ENCODE peak calls at places on chromosomes 16 and 17, in eight cellular contexts. Y, T, C, E, L, W, N and B are unnamed samples.

GRCh38 chr16:1357906-1358566 is 6.3 kb downstream of the GNPTG start:
- DNase-seq in Y (peak), C (no peak), E (no peak), W (peak), T (no peak), L (no peak), N (no peak), B (no peak)

GRCh38 chr16:14400285-14400977 is 229.6 kb downstream of the PARN start:
- DNase-seq in T (no peak), C (no peak), W (no peak), N (no peak), L (no peak), Y (no peak), E (no peak), B (no peak)

GRCh38 chr16:84943620-84944019 is 67.7 kb downstream of the ZDHHC7 start:
- DNase-seq in T (no peak), N (no peak), C (no peak), L (no peak), W (no peak), E (no peak), Y (no peak), B (no peak)

GRCh38 chr17:17722081-17722905 is 41.0 kb downstream of the RAI1 start:
- DNase-seq in L (no peak), W (peak), E (peak), C (no peak), T (no peak), N (no peak), Y (no peak), B (no peak)

GRCh38 chr17:79545251-79546005 is 65.4 kb downstream of the RBFOX3 start:
- DNase-seq in N (no peak), L (no peak), T (no peak), W (no peak), E (no peak), Y (no peak), C (no peak), B (no peak)

GRCh38 chr16:31416371-31416770 is 11.8 kb downstream of the COX6A2 start:
- DNase-seq in W (no peak), E (no peak), T (no peak), L (no peak), C (no peak), N (no peak), Y (no peak), B (no peak)

GRCh38 chr17:78993241-78993956 is 13.7 kb upstream of the LGALS3BP start:
- DNase-seq in L (no peak), E (peak), N (peak), C (peak), W (peak), T (peak), Y (no peak), B (peak)

GRCh38 chr17:30812218-30813177 is 12.0 kb downstream of the CRLF3 start:
- DNase-seq in W (peak), N (no peak), C (no peak), E (no peak), L (no peak), T (peak), Y (no peak), B (no peak)

GRCh38 chr17:2837147-2837561 is 40.9 kb downstream of the RAP1GAP2 start:
- DNase-seq in T (no peak), E (no peak), N (no peak), L (no peak), Y (no peak), W (no peak), C (no peak), B (no peak)

GRCh38 chr16:30660424-30661251 is 2.4 kb downstream of the FBRS start:
- DNase-seq in W (peak), T (no peak), N (no peak), C (peak), L (no peak), E (no peak), Y (no peak), B (no peak)

GRCh38 chr17:81295678-81296381 is 723 bp upstream of the SLC38A10 start:
- DNase-seq in C (peak), L (peak), Y (peak), N (peak), W (peak), E (no peak), T (peak), B (no peak)

GRCh38 chr17:45809484-45809883 is 25.4 kb downstream of the CRHR1 start:
- DNase-seq in L (no peak), Y (no peak), E (no peak), W (no peak), C (no peak), N (no peak), T (no peak), B (no peak)

GRCh38 chr17:65797809-65798208 is 236.4 kb upstream of the AXIN2 start:
- DNase-seq in N (peak), Y (no peak), E (peak), W (no peak), C (no peak), T (no peak), L (no peak), B (no peak)

GRCh38 chr17:80805032-80805751 is 186.4 kb upstream of the CHMP6 start:
- DNase-seq in L (no peak), C (no peak), T (no peak), N (no peak), E (peak), Y (no peak), W (no peak), B (no peak)

GRCh38 chr17:42017866-42018200 is 594 bp upstream of the DNAJC7 start:
- DNase-seq in N (no peak), L (no peak), W (no peak), C (no peak), Y (no peak), E (no peak), T (no peak), B (no peak)

GRCh38 chr17:43931062-43931571 is 11.2 kb downstream of the PPY start:
- DNase-seq in C (no peak), E (no peak), T (no peak), W (no peak), N (no peak), L (no peak), Y (no peak), B (no peak)

GRCh38 chr16:10197003-10197402 is 14.8 kb upstream of the GRIN2A start:
- DNase-seq in N (no peak), L (no peak), Y (no peak), W (no peak), E (no peak), T (no peak), C (no peak), B (no peak)

GRCh38 chr17:50918071-50918932 is 52.1 kb upstream of the TOB1 start:
- DNase-seq in C (no peak), N (no peak), Y (no peak), W (no peak), L (no peak), E (no peak), T (no peak), B (no peak)

GRCh38 chr16:87202346-87202745 is 114.8 kb downstream of the C16orf95 start:
- DNase-seq in Y (no peak), W (peak), C (no peak), T (peak), L (no peak), E (no peak), N (no peak), B (no peak)

GRCh38 chr16:89308391-89309333 is 91.2 kb downstream of the ZNF778 start:
- DNase-seq in N (peak), C (no peak), T (no peak), W (no peak), L (no peak), Y (no peak), E (peak), B (no peak)

GRCh38 chr16:31427441-31428276 is 501 bp downstream of the COX6A2 start:
- DNase-seq in T (peak), W (peak), Y (no peak), C (peak), N (no peak), L (no peak), E (no peak), B (no peak)

GRCh38 chr16:69017036-69017783 is 88.2 kb upstream of the HAS3 start:
- DNase-seq in Y (peak), L (peak), E (no peak), T (peak), N (no peak), W (peak), C (no peak), B (peak)

GRCh38 chr17:4479982-4480751 is 18.5 kb upstream of the SPNS2 start:
- DNase-seq in C (no peak), N (no peak), Y (no peak), T (no peak), L (no peak), E (no peak), W (no peak), B (no peak)

GRCh38 chr16:68406458-68407041 is 41.8 kb downstream of the SMPD3 start:
- DNase-seq in N (peak), L (no peak), E (no peak), Y (no peak), W (peak), T (no peak), C (no peak), B (no peak)

GRCh38 chr16:89446975-89447293 is 43.4 kb downstream of the ANKRD11 start:
- DNase-seq in W (no peak), L (no peak), C (no peak), E (no peak), T (no peak), Y (no peak), N (no peak), B (no peak)

GRCh38 chr17:18996458-18996857 is 8.1 kb downstream of the FAM83G start:
- DNase-seq in E (no peak), N (no peak), Y (no peak), L (no peak), T (no peak), W (no peak), C (no peak), B (no peak)

GRCh38 chr17:76076765-76077581 is 2.0 kb upstream of the ZACN start:
- DNase-seq in Y (no peak), W (no peak), T (no peak), C (no peak), L (no peak), N (no peak), E (no peak), B (no peak)